ENCODE peak calls at places on chromosome 6, in ten cellular contexts. S is transverse colon; A is WERI-Rb-1; W is stomach; L is Karpas-422; T is colonic mucosa; I is astrocyte of the cerebellum; M is AG09309; P is suprapubic skin; J is effector memory CD4-positive, alpha-beta T cell. U is an unnamed sample.

GRCh38 chr6:152701863-152702401 is 4.2 kb downstream of the MYCT1 start:
- DNase-seq in P (no peak), W (no peak), S (no peak), A (no peak), I (no peak), M (no peak), J (no peak), L (no peak), T (no peak), U (no peak)

GRCh38 chr6:53960311-53960710 is 150.9 kb upstream of the MLIP start:
- DNase-seq in M (peak), L (no peak), S (no peak), I (no peak), P (no peak), T (no peak), J (no peak), A (no peak), W (no peak), U (no peak)

GRCh38 chr6:105562027-105562426 is 159.1 kb upstream of the PREP start:
- DNase-seq in P (no peak), I (no peak), A (no peak), J (no peak), W (no peak), S (no peak), T (no peak), M (no peak), L (no peak), U (no peak)

GRCh38 chr6:43284986-43285385 is 13.1 kb upstream of the SLC22A7 start:
- DNase-seq in L (no peak), J (no peak), W (no peak), P (no peak), S (no peak), I (no peak), T (no peak), M (no peak), A (no peak), U (no peak)

GRCh38 chr6:16344756-16345155 is 106.4 kb downstream of the GMPR start:
- DNase-seq in M (no peak), L (no peak), W (no peak), T (no peak), I (no peak), A (no peak), J (no peak), P (no peak), S (no peak), U (no peak)

GRCh38 chr6:30781697-30782424 is 37.5 kb upstream of the IER3 start:
- DNase-seq in J (no peak), W (peak), T (peak), S (peak), M (peak), A (peak), L (no peak), P (peak), I (peak), U (peak)

GRCh38 chr6:122798099-122798641 is 9.1 kb downstream of the SMPDL3A start:
- DNase-seq in A (no peak), T (peak), J (no peak), L (no peak), M (no peak), S (peak), I (peak), P (no peak), W (peak), U (peak)

GRCh38 chr6:125791151-125791819 is 525 bp downstream of the NCOA7 start:
- DNase-seq in P (no peak), M (no peak), T (peak), L (peak), A (peak), I (no peak), S (peak), W (peak), J (no peak), U (no peak)

GRCh38 chr6:25253371-25253770 is 25.8 kb upstream of the CARMIL1 start:
- DNase-seq in W (no peak), A (no peak), S (no peak), M (no peak), T (no peak), L (no peak), J (no peak), I (no peak), P (no peak), U (no peak)

GRCh38 chr6:122871079-122871478 is 82.0 kb downstream of the SMPDL3A start:
- DNase-seq in P (no peak), A (no peak), M (no peak), I (no peak), W (no peak), J (no peak), L (no peak), S (no peak), T (no peak), U (no peak)

GRCh38 chr6:12160350-12160749 is 129.8 kb upstream of the EDN1 start:
- DNase-seq in A (no peak), T (no peak), W (no peak), S (no peak), M (peak), L (no peak), P (no peak), I (peak), J (no peak), U (peak)

GRCh38 chr6:157304840-157305675 is 18.3 kb downstream of the TMEM242 start:
- DNase-seq in I (no peak), J (no peak), A (no peak), W (peak), S (peak), P (no peak), T (peak), M (no peak), L (no peak), U (no peak)

GRCh38 chr6:12298017-12298958 is 8.1 kb downstream of the EDN1 start:
- DNase-seq in A (no peak), P (no peak), I (no peak), M (no peak), T (no peak), L (no peak), W (no peak), S (no peak), J (no peak), U (no peak)

GRCh38 chr6:26401987-26402658 is at the start of gene BTN3A1:
- DNase-seq in S (peak), W (peak), A (peak), M (no peak), T (peak), I (peak), J (peak), L (peak), P (peak), U (peak)

GRCh38 chr6:106886922-106887797 is 87.4 kb downstream of the CD24 start:
- DNase-seq in T (no peak), I (no peak), J (no peak), S (no peak), M (no peak), P (no peak), W (no peak), L (no peak), A (no peak), U (no peak)

GRCh38 chr6:12068899-12069557 is 56.9 kb downstream of the HIVEP1 start:
- DNase-seq in W (no peak), L (no peak), A (no peak), P (no peak), M (no peak), I (no peak), S (no peak), T (no peak), J (no peak), U (no peak)

GRCh38 chr6:155340464-155341129 is 26.3 kb upstream of the TFB1M start:
- DNase-seq in I (peak), P (no peak), L (no peak), J (no peak), T (no peak), W (no peak), A (no peak), M (peak), S (no peak), U (no peak)

GRCh38 chr6:104689551-104690205 is 170.0 kb downstream of the HACE1 start:
- DNase-seq in P (no peak), I (no peak), L (no peak), T (no peak), J (no peak), S (no peak), W (no peak), A (peak), M (no peak), U (peak)

GRCh38 chr6:112033824-112034223 is 20.1 kb upstream of the CCN6 start:
- DNase-seq in A (no peak), J (no peak), L (no peak), W (no peak), I (no peak), S (no peak), T (no peak), M (no peak), P (no peak), U (no peak)

GRCh38 chr6:136362421-136363090 is 72.9 kb upstream of the BCLAF1 start:
- DNase-seq in I (no peak), S (no peak), A (no peak), T (no peak), J (no peak), P (no peak), M (no peak), W (no peak), L (no peak), U (no peak)

GRCh38 chr6:136371117-136371696 is 81.6 kb upstream of the BCLAF1 start:
- DNase-seq in M (no peak), J (no peak), S (no peak), I (no peak), P (no peak), A (no peak), L (no peak), T (no peak), W (no peak), U (no peak)

GRCh38 chr6:136360783-136361182 is 71.1 kb upstream of the BCLAF1 start:
- DNase-seq in S (no peak), A (no peak), W (no peak), J (no peak), T (no peak), M (no peak), L (no peak), P (no peak), I (no peak), U (no peak)

DNA sequence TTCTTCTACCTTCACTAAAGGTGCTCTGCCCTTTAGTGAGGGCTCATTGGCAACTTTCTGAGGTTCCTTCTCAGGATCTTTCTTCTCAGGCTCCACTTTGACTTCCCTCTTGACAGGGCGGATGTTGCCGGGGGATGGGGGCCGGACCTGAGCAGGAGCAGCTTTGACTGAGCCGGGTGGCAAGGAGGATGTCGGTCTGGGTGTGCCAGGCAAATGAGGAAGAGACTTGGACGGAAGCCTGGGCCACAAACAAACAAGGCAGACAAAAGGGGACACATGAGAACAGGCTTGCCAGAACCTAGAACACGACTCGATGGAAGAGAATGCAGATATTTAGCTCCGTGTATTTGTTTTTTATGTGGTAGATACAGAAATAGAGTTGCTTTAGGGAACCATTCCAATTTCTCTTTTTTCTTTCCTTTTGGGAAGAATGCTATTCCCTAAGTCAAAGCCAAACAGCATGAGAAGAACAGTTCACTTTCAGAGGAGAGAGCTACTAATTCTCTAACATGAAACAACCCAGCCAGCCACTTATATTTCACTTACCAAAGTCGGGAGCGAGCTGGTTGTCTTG is 76.2 kb upstream of the BCLAF1 start:
- DNase-seq in J (no peak), P (peak), A (no peak), L (no peak), W (peak), S (peak), T (peak), I (no peak), M (no peak), U (no peak)
- H3K4me3 ChIP-seq in J (no peak), P (no peak), A (no peak), L (no peak), W (no peak), S (no peak), T (no peak), I (no peak), M (no peak), U (no peak)

DNA sequence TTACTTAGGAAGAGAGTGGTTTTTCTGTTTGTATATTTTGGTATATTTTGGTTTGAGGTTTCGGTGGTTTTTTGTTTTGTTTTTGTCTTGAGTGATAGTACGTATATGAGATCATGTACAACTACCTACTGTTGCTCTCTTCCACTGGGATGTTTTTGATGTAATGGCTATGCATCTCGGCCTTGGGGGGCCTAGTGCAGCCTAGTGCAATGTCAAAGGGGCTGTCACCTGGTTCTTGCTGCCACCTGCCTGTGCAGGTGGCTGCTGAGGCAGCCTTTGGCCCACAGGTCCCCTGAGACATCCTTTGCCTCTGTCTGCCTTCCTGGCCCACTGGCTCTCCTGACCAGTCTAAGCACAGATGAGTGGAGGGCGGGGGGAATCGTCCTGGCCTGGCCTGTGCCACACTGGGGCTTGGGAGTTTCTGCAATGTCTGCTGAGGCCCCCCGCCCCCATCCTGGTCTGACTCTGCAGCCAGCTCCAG is 546.6 kb downstream of the CD83 start:
- DNase-seq in M (no peak), L (no peak), T (no peak), S (no peak), P (no peak), A (no peak), W (no peak), J (no peak), I (no peak), U (no peak)
- H3K4me3 ChIP-seq in M (no peak), L (no peak), T (no peak), S (no peak), P (no peak), A (no peak), W (no peak), J (no peak), I (no peak), U (no peak)

DNA sequence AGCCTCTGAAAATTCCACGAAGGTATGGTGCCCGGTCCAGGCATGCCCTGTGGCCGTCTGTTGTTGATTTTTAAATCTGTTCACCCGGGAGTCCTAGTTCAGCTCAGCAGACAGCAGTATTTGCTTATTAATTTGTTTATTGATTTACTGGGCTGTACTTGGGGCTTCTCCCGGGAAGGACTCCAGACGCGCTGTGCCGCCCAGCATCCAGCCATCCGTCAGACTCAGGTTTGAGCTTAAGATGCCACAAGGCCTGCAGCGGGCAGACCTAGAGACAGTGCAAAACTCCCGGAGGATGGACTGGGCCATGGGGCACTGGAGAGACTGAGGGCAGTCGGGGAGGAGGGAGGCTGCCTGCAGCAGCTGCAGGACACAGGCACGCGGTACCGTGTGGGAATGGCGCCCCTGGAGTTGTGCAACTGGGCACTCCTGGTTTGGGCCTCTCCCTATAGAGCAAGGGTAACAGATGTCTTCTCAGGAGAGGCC is 17.3 kb upstream of the CCDC167 start:
- DNase-seq in A (peak), I (no peak), J (no peak), W (no peak), T (no peak), S (no peak), M (no peak), L (no peak), P (no peak), U (peak)
- H3K4me3 ChIP-seq in A (no peak), I (no peak), J (peak), W (no peak), T (no peak), S (no peak), M (no peak), L (no peak), P (no peak), U (no peak)

GRCh38 chr6:10416516-10416862 is 1.6 kb upstream of the TFAP2A start:
- DNase-seq in W (no peak), P (no peak), L (no peak), S (no peak), M (no peak), A (no peak), J (no peak), T (no peak), I (no peak), U (no peak)
- H3K4me3 ChIP-seq in W (no peak), P (peak), L (no peak), S (peak), M (no peak), A (no peak), J (no peak), T (no peak), I (no peak), U (no peak)

GRCh38 chr6:28824793-28825731 is 98.7 kb downstream of the TRIM27 start:
- DNase-seq in S (no peak), T (no peak), P (no peak), W (no peak), J (no peak), M (no peak), L (peak), I (no peak), A (no peak), U (no peak)

DNA sequence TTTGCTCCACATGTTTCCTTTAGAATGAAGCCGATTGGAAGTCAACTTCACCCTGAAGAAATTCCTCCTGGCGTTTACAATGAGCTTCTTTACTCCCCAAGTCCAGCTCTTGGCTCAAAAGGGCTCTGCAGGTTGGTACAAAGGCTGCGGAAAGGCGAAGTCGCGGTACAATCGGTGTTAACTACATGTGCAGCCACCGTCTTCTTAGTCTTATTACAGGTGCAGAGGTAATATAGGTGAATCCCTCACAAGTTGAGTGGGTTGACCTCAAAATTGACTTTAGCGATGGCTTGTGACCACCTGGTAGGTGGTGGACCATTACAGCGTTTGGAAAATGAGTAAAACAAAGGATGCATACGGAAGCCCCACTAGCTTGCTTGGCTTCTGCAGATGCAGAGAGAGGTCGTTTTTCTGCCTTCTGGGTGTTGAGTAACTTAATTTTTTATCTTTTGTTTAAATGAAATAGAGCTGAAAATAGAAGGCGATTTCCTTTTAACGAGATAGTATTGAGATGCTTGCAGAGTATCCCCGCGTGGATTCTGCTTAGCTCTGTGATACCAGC is 98.0 kb downstream of the TRIM27 start:
- DNase-seq in M (no peak), J (no peak), I (no peak), P (no peak), L (peak), S (no peak), W (no peak), A (no peak), T (no peak), U (no peak)
- H3K4me3 ChIP-seq in M (no peak), J (no peak), I (no peak), P (no peak), L (no peak), S (no peak), W (no peak), A (no peak), T (no peak), U (no peak)

DNA sequence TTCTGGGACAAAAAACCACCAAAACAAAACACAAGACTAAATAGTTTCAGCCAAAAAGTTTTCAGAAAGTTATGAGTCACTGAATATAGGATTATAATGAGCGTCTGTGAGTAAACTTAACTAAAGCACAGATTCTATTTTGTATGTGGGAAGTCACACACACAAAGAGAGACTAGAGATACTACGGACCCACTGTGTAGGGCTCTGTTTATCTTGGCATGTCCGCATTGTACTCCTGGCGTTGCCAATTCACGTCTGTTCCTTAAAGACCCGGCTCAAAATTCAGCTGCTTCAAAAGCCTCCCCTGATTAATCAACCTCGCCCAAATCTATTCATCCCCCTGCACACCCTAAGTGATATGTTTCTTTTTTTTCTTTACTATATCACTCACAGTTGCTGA is 26.3 kb upstream of the SMOC2 start:
- DNase-seq in A (no peak), P (no peak), M (no peak), T (no peak), L (no peak), W (no peak), I (no peak), J (no peak), S (no peak), U (no peak)
- H3K4me3 ChIP-seq in A (no peak), P (no peak), M (no peak), T (no peak), L (no peak), W (no peak), I (no peak), J (no peak), S (no peak), U (no peak)

U was measured in skeletal muscle cell.